ENCODE peak calls at places on chromosomes 12 and 14, in five cellular contexts. V is right atrium auricular region, Y is ovary, O is GM23338, I is esophagus squamous epithelium. P is an unnamed sample.

GRCh38 chr12:75361408-75361807 is 26.9 kb downstream of the GLIPR1L1 start:
- DNase-seq in V (no peak), Y (no peak), O (no peak), I (no peak), P (no peak)

GRCh38 chr14:21039585-21040369 is 2.4 kb upstream of the RNASE7 start:
- DNase-seq in V (no peak), Y (peak; percentile 59), O (peak; percentile 90), I (no peak), P (no peak)

GRCh38 chr14:24335461-24336146 is 733 bp upstream of the ADCY4 start:
- DNase-seq in V (no peak), Y (no peak), O (peak; percentile 30), I (no peak), P (no peak)

GRCh38 chr12:14948672-14949071 is 10.3 kb upstream of the ERP27 start:
- DNase-seq in V (no peak), Y (no peak), O (peak; percentile 55), I (peak; percentile 26), P (peak; percentile 22)

GRCh38 chr14:68444449-68445168 is 348.3 kb downstream of the ZFP36L1 start:
- DNase-seq in V (no peak), Y (no peak), O (no peak), I (no peak), P (no peak)

GRCh38 chr12:27332407-27333310 is at the start of gene BMAL2:
- DNase-seq in V (no peak), Y (peak; percentile 47), O (peak; percentile 76), I (no peak), P (no peak)

GRCh38 chr12:14853966-14854365 is 10.6 kb upstream of the ART4 start:
- DNase-seq in V (no peak), Y (no peak), O (no peak), I (no peak), P (no peak)

GRCh38 chr12:124527861-124528561 is 39.4 kb downstream of the NCOR2 start:
- DNase-seq in V (no peak), Y (no peak), O (peak; percentile 56), I (no peak), P (no peak)

GRCh38 chr12:121713257-121714155 is 954 bp downstream of the TMEM120B start:
- DNase-seq in V (no peak), Y (peak; percentile 70), O (peak; percentile 44), I (no peak), P (no peak)

GRCh38 chr12:13164859-13165577 is 31.5 kb upstream of the EMP1 start:
- DNase-seq in V (no peak), Y (no peak), O (no peak), I (no peak), P (no peak)

GRCh38 chr14:69132513-69133181 is 20.3 kb downstream of the DCAF5 start:
- DNase-seq in V (no peak), Y (no peak), O (no peak), I (no peak), P (no peak)

GRCh38 chr12:69052613-69053408 is 119.8 kb upstream of the CPM start:
- DNase-seq in V (no peak), Y (no peak), O (peak; percentile 66), I (no peak), P (no peak)

GRCh38 chr12:49538740-49539403 is at the start of gene KCNH3:
- DNase-seq in V (peak; percentile 71), Y (peak; percentile 76), O (peak; percentile 83), I (peak; percentile 28), P (peak; percentile 27)

GRCh38 chr12:15664491-15664890 is 124.7 kb downstream of the EPS8 start:
- DNase-seq in V (no peak), Y (no peak), O (no peak), I (no peak), P (no peak)

GRCh38 chr14:76759589-76759988 is 1.7 kb upstream of the VASH1 start:
- DNase-seq in V (no peak), Y (no peak), O (no peak), I (no peak), P (no peak)

GRCh38 chr12:28872654-28873268 is 276.3 kb upstream of the FAR2 start:
- DNase-seq in V (no peak), Y (peak; percentile 19), O (peak; percentile 73), I (no peak), P (no peak)

GRCh38 chr12:75103822-75104221 is 105.8 kb downstream of the KCNC2 start:
- DNase-seq in V (no peak), Y (no peak), O (no peak), I (no peak), P (no peak)

GRCh38 chr14:24965578-24965933 is 84.4 kb downstream of the STXBP6 start:
- DNase-seq in V (no peak), Y (no peak), O (no peak), I (no peak), P (no peak)

GRCh38 chr14:91367173-91368171 is 50.1 kb downstream of the CCDC88C start:
- DNase-seq in V (no peak), Y (no peak), O (no peak), I (no peak), P (no peak)

GRCh38 chr14:91261986-91262549 is 17.6 kb upstream of the GPR68 start:
- DNase-seq in V (no peak), Y (no peak), O (no peak), I (no peak), P (no peak)

GRCh38 chr12:122743895-122744525 is 8.6 kb upstream of the DENR start:
- DNase-seq in V (no peak), Y (no peak), O (no peak), I (no peak), P (no peak)

GRCh38 chr12:18446245-18446644 is 184.9 kb downstream of the PIK3C2G start:
- DNase-seq in V (no peak), Y (no peak), O (peak; percentile 14), I (no peak), P (no peak)

GRCh38 chr12:46221255-46222128 is 47.4 kb downstream of the SLC38A1 start:
- DNase-seq in V (no peak), Y (no peak), O (no peak), I (no peak), P (no peak)

GRCh38 chr14:50303744-50304471 is 8.1 kb downstream of the L2HGDH start:
- DNase-seq in V (no peak), Y (no peak), O (no peak), I (no peak), P (no peak)

GRCh38 chr12:34287986-34288962 is 266.0 kb downstream of the ALG10 start:
- DNase-seq in V (no peak), Y (peak; percentile 2), O (no peak), I (no peak), P (no peak)

GRCh38 chr12:1989111-1989510 is 15.1 kb downstream of the DCP1B start:
- DNase-seq in V (no peak), Y (no peak), O (no peak), I (no peak), P (no peak)

GRCh38 chr14:75069021-75069810 is at the start of gene ZC2HC1C:
- DNase-seq in V (peak; percentile 98), Y (peak; percentile 98), O (peak; percentile 97), I (peak; percentile 52), P (peak; percentile 75)

GRCh38 chr14:75069811-75070145 is 337 bp downstream of the ZC2HC1C start:
- DNase-seq in V (no peak), Y (no peak), O (peak; percentile 82), I (no peak), P (no peak)

GRCh38 chr14:75068294-75069020 is 984 bp upstream of the ZC2HC1C start:
- DNase-seq in V (no peak), Y (no peak), O (peak; percentile 40), I (no peak), P (no peak)

GRCh38 chr14:75067212-75067611 is 2.2 kb upstream of the ZC2HC1C start:
- DNase-seq in V (no peak), Y (no peak), O (no peak), I (no peak), P (no peak)

DNA sequence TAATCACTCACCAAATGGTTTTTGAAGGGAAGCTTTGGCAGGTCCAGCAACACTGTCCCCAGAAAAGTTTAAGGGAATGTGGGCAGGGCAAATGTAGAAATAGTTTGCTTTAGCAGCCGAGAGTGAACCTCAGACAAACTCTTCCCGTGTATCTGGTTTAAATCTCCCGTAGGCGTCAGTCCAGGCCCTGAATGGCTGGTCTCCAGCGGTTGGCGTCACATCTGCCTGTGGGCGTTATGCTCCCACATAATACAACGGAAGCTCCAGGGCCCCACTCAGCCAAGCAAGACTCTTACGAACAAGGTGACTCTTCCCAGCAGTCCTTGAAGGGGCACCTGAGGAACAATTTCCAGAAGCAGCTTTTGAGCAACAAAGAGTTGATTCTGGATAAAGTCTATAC is 942 bp downstream of the ZC2HC1C start:
- DNase-seq in V (no peak), Y (peak; percentile 42), O (no peak), I (no peak), P (no peak)
- H3K27ac ChIP-seq in V (peak overlapping the region; percentile 95), Y (no peak overlapping the region), O (peak overlapping the region; percentile 62), I (peak overlapping the region; percentile 94), P (peak overlapping the region; percentile 81)

GRCh38 chr12:54045868-54046529 is 7.6 kb upstream of the HOXC4 start:
- DNase-seq in V (no peak), Y (no peak), O (no peak), I (no peak), P (no peak)

GRCh38 chr12:54046809-54047159 is 6.9 kb upstream of the HOXC4 start:
- DNase-seq in V (no peak), Y (peak; percentile 20), O (no peak), I (no peak), P (no peak)

GRCh38 chr12:54047964-54048303 is 5.7 kb upstream of the HOXC4 start:
- DNase-seq in V (no peak), Y (no peak), O (no peak), I (no peak), P (no peak)

GRCh38 chr12:54048694-54049093 is 4.9 kb upstream of the HOXC4 start:
- DNase-seq in V (no peak), Y (no peak), O (no peak), I (no peak), P (no peak)

GRCh38 chr12:54047160-54047963 is 6.3 kb upstream of the HOXC4 start:
- DNase-seq in V (no peak), Y (peak; percentile 27), O (no peak), I (no peak), P (no peak)
- H3K27me3 ChIP-seq in V (peaks cover 35% of the 10 kb centered on the region), Y (no peaks in the 10 kb centered on the region), O (peaks cover 100% of the 10 kb centered on the region), I (no peaks in the 10 kb centered on the region), P (no peaks in the 10 kb centered on the region)

DNA sequence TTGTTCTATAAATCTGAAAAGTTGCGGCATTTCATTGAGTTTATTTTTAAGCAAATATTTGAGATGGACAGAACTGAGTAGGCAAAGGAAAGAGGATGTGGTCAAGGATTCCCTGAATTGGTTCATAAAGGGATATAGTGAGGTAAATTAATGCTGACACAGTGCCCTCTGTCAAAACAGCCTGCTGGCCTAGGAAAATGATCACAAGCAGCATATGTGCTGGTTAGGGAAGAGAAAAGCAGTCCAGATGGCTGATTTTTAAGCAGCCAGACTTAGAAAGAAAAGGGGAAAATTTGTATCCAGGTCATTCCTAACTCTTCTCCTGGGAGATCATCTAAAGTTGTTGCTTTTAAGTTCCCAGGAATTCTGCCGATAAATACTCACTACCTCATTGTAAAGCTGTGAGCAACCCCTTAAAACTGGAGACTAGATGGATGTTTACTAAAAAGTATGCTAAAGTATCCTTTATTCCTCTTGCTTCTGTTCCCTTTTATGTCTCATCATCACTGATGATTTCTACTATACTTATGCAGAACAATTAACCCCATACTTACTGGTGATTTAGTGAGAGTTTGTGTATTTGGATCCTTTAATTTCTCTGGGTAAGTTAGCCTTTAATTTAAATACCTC is 46.4 kb upstream of the CNOT2 start:
- DNase-seq in V (no peak), Y (no peak), O (no peak), I (no peak), P (no peak)
- H3K4me3 ChIP-seq in V (no peak overlapping the region), Y (no peak overlapping the region), O (no peak overlapping the region), I (no peak overlapping the region), P (no peak overlapping the region)

GRCh38 chr14:26773906-26774593 is 176.2 kb upstream of the NOVA1 start:
- DNase-seq in V (no peak), Y (no peak), O (no peak), I (no peak), P (no peak)

GRCh38 chr14:26775765-26776577 is 178.1 kb upstream of the NOVA1 start:
- DNase-seq in V (no peak), Y (no peak), O (no peak), I (no peak), P (no peak)
- H3K27ac ChIP-seq in V (no peak overlapping the region), Y (no peak overlapping the region), O (no peak overlapping the region), I (no peak overlapping the region), P (no peak overlapping the region)